ENCODE peak calls at places on chromosome 21, in eight cellular contexts. C is GM06990, Q is cardiac muscle cell, K is AG04449, Y is gastrocnemius medialis, X is body of pancreas, E is BJ, H is heart right ventricle. N is an unnamed sample.

GRCh38 chr21:38349111-38349746 is 92.4 kb downstream of the KCNJ15 start:
- DNase-seq in C (no peak), Q (no peak), K (peak; percentile 40), Y (no peak), X (no peak), E (no peak), H (no peak), N (peak; percentile 92)

GRCh38 chr21:40466893-40467483 is 380.0 kb downstream of the DSCAM start:
- DNase-seq in C (no peak), Q (peak; percentile 60), K (no peak), Y (no peak), X (peak; percentile 14), E (no peak), H (no peak), N (no peak)

GRCh38 chr21:27802816-27803475 is 836.1 kb upstream of the ADAMTS5 start:
- DNase-seq in C (no peak), Q (peak; percentile 52), K (no peak), Y (peak; percentile 15), X (no peak), E (no peak), H (no peak), N (no peak)

GRCh38 chr21:18369115-18369514 is 34.5 kb downstream of the TMPRSS15 start:
- DNase-seq in C (no peak), Q (peak; percentile 45), K (no peak), Y (no peak), X (no peak), E (no peak), H (no peak), N (no peak)

GRCh38 chr21:42061195-42061865 is 9.8 kb upstream of the UMODL1 start:
- DNase-seq in C (peak; percentile 79), Q (no peak), K (no peak), Y (peak; percentile 34), X (no peak), E (no peak), H (peak; percentile 39), N (no peak)

GRCh38 chr21:18917602-18918001 is 514.0 kb upstream of the TMPRSS15 start:
- DNase-seq in C (no peak), Q (peak; percentile 10), K (no peak), Y (no peak), X (no peak), E (no peak), H (no peak), N (no peak)

GRCh38 chr21:20997633-20998455 is at the start of gene NCAM2:
- DNase-seq in C (peak; percentile 14), Q (peak; percentile 89), K (no peak), Y (peak; percentile 20), X (peak; percentile 76), E (no peak), H (peak; percentile 76), N (no peak)

GRCh38 chr21:31310750-31311149 is 33.3 kb downstream of the TIAM1 start:
- DNase-seq in C (no peak), Q (no peak), K (no peak), Y (no peak), X (no peak), E (no peak), H (no peak), N (no peak)

GRCh38 chr21:32917392-32918135 is 108.2 kb upstream of the OLIG2 start:
- DNase-seq in C (no peak), Q (no peak), K (no peak), Y (no peak), X (no peak), E (no peak), H (peak; percentile 30), N (no peak)

GRCh38 chr21:23950344-23950743 is 1656.9 kb downstream of the MRPL39 start:
- DNase-seq in C (no peak), Q (no peak), K (no peak), Y (no peak), X (no peak), E (no peak), H (no peak), N (no peak)

GRCh38 chr21:21860888-21861287 is 862.7 kb downstream of the NCAM2 start:
- DNase-seq in C (no peak), Q (no peak), K (no peak), Y (no peak), X (no peak), E (no peak), H (no peak), N (no peak)

GRCh38 chr21:28454978-28455600 is 537.6 kb downstream of the LTN1 start:
- DNase-seq in C (no peak), Q (no peak), K (peak; percentile 44), Y (no peak), X (no peak), E (no peak), H (no peak), N (no peak)

GRCh38 chr21:37139902-37140301 is 66.8 kb downstream of the TTC3 start:
- DNase-seq in C (no peak), Q (peak; percentile 2), K (peak; percentile 61), Y (no peak), X (no peak), E (peak; percentile 35), H (no peak), N (no peak)

GRCh38 chr21:37146320-37147225 is 73.5 kb downstream of the TTC3 start:
- DNase-seq in C (no peak), Q (peak; percentile 5), K (no peak), Y (no peak), X (no peak), E (no peak), H (no peak), N (no peak)

GRCh38 chr21:37149411-37149810 is 76.4 kb downstream of the TTC3 start:
- DNase-seq in C (no peak), Q (no peak), K (peak; percentile 65), Y (no peak), X (no peak), E (peak; percentile 72), H (no peak), N (no peak)

GRCh38 chr21:37145635-37146111 is 72.6 kb downstream of the TTC3 start:
- DNase-seq in C (no peak), Q (no peak), K (no peak), Y (no peak), X (no peak), E (no peak), H (no peak), N (peak; percentile 18)
- TF ChIP-seq CTCF in C (no peak), Q (no peak), K (no peak), Y (no peak), X (no peak), E (no peak), H (no peak), N (no peak)

GRCh38 chr21:45485686-45486442 is 56.4 kb downstream of the SLC19A1 start:
- DNase-seq in C (no peak), Q (no peak), K (no peak), Y (no peak), X (no peak), E (no peak), H (peak; percentile 11), N (no peak)
- H3K4me3 ChIP-seq in C (no peak overlapping the region), Q (no peak overlapping the region), K (no peak overlapping the region), Y (no peak overlapping the region), X (no peak overlapping the region), E (no peak overlapping the region), H (no peak overlapping the region), N (no peak overlapping the region)

GRCh38 chr21:25420831-25421230 is 186.4 kb downstream of the MRPL39 start:
- DNase-seq in C (no peak), Q (no peak), K (no peak), Y (no peak), X (no peak), E (no peak), H (no peak), N (no peak)

GRCh38 chr21:25424045-25424444 is 183.2 kb downstream of the MRPL39 start:
- DNase-seq in C (no peak), Q (no peak), K (no peak), Y (no peak), X (no peak), E (no peak), H (no peak), N (no peak)

GRCh38 chr21:25422610-25423608 is 184.4 kb downstream of the MRPL39 start:
- DNase-seq in C (no peak), Q (no peak), K (no peak), Y (no peak), X (no peak), E (no peak), H (no peak), N (no peak)

GRCh38 chr21:25424674-25425073 is 182.6 kb downstream of the MRPL39 start:
- DNase-seq in C (no peak), Q (no peak), K (no peak), Y (no peak), X (no peak), E (no peak), H (no peak), N (no peak)

DNA sequence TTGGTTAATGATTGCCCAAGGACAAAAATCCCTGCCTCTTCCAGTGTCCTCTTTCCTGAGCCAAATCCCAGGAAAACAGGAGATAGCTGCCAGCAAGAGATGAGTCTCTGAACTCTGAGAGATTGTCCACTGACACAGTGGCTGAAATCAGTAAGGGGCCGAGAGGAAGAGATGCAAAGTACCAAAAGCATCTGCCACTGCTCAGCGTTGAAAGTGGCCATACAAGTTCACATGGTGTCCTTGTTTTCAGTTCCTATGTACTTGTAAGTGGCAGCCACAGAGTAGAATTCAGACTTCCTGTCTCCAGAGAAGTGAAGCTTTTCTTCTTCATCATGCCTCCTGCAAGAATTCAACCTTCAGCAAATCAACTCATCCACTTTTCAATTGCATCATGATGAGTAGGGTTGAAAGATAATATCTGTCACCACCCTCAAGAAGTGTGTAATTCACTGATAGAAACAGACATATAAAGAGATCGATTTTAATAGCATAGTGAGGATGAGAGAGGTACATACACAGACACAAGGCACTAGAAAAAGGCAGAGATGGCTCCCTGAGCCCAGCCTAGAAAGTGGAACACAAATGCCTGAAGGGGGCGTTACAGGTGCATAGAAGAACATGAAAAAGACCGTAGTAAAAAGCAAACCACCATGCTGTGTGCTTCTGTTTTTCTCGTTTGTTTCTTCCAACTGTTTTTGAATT is 185.8 kb downstream of the MRPL39 start:
- DNase-seq in C (peak; percentile 84), Q (peak; percentile 67), K (no peak), Y (no peak), X (no peak), E (no peak), H (no peak), N (peak; percentile 9)
- TF ChIP-seq CTCF in C (peak; percentile 70), Q (peak; percentile 43), K (peak; percentile 56), Y (no peak), X (peak; percentile 32), E (peak; percentile 31), H (peak; percentile 37), N (peak; percentile 56)

GRCh38 chr21:44930543-44930981 is 9.3 kb upstream of the SLX9 start:
- DNase-seq in C (peak; percentile 57), Q (no peak), K (no peak), Y (no peak), X (no peak), E (no peak), H (peak; percentile 48), N (no peak)

GRCh38 chr21:44931501-44932365 is 8.1 kb upstream of the SLX9 start:
- DNase-seq in C (no peak), Q (no peak), K (no peak), Y (no peak), X (no peak), E (no peak), H (no peak), N (no peak)

GRCh38 chr21:44929799-44930542 is 9.3 kb upstream of the ITGB2 start:
- DNase-seq in C (peak; percentile 64), Q (no peak), K (no peak), Y (no peak), X (no peak), E (no peak), H (no peak), N (no peak)

GRCh38 chr21:44932366-44933181 is 7.3 kb upstream of the SLX9 start:
- DNase-seq in C (peak; percentile 68), Q (peak; percentile 56), K (no peak), Y (no peak), X (no peak), E (no peak), H (peak; percentile 65), N (no peak)

GRCh38 chr21:44931137-44931500 is 8.7 kb upstream of the SLX9 start:
- DNase-seq in C (peak; percentile 80), Q (no peak), K (no peak), Y (no peak), X (no peak), E (no peak), H (no peak), N (no peak)
- H3K4me3 ChIP-seq in C (peak overlapping the region; percentile 73), Q (peak overlapping the region; percentile 29), K (no peak overlapping the region), Y (peak overlapping the region; percentile 31), X (no peak overlapping the region), E (no peak overlapping the region), H (peak overlapping the region; percentile 46), N (no peak overlapping the region)

N was measured in kidney epithelial cell.